ENCODE peak calls at places on chromosomes 4 and X, in eight cellular contexts. E is neuronal stem cell; Z is NCI-H1092; T is AG09309; C is NCI-H1105 treated with DMSO at 0.1 percent for 48 hours; F is AG08396; D is spleen; Y is stimulated activated CD4-positive, alpha-beta T cell treated with anti-CD3 and anti-CD28 coated beads, Interleukin-15, amount 100 ng/mL, for 24 hours. K is an unnamed sample.

GRCh38 chrX:9885150-9885549 is 82.0 kb upstream of the CLDN34 start:
- DNase-seq in E (no peak), Z (peak), T (no peak), C (peak), F (peak), D (peak), Y (peak), K (no peak)

GRCh38 chr4:86924805-86925204 is 10.0 kb upstream of the AFF1 start:
- DNase-seq in E (no peak), Z (no peak), T (no peak), C (no peak), F (no peak), D (no peak), Y (no peak), K (no peak)

GRCh38 chr4:98261291-98262271 is at the start of gene RAP1GDS1:
- DNase-seq in E (peak), Z (peak), T (no peak), C (peak), F (peak), D (peak), Y (peak), K (peak)

GRCh38 chr4:181998588-181998987 is 244.6 kb upstream of the TENM3 start:
- DNase-seq in E (no peak), Z (no peak), T (no peak), C (no peak), F (no peak), D (no peak), Y (no peak), K (no peak)

GRCh38 chr4:40515398-40516293 is 114.0 kb downstream of the RBM47 start:
- DNase-seq in E (no peak), Z (no peak), T (no peak), C (no peak), F (no peak), D (no peak), Y (peak), K (no peak)

GRCh38 chr4:19700951-19701350 is 550.8 kb upstream of the SLIT2 start:
- DNase-seq in E (no peak), Z (no peak), T (no peak), C (no peak), F (no peak), D (no peak), Y (no peak), K (no peak)

GRCh38 chr4:108881190-108881589 is 118.3 kb upstream of the ETNPPL start:
- DNase-seq in E (peak), Z (no peak), T (peak), C (no peak), F (no peak), D (no peak), Y (no peak), K (peak)

GRCh38 chr4:180542445-180543100 is 1700.6 kb upstream of the TENM3 start:
- DNase-seq in E (no peak), Z (peak), T (no peak), C (peak), F (no peak), D (no peak), Y (no peak), K (no peak)

GRCh38 chrX:150421816-150422215 is 58.7 kb downstream of the MAMLD1 start:
- DNase-seq in E (no peak), Z (no peak), T (no peak), C (no peak), F (peak), D (no peak), Y (no peak), K (no peak)

GRCh38 chr4:118036336-118036735 is 2.0 kb downstream of the NDST3 start:
- DNase-seq in E (no peak), Z (no peak), T (no peak), C (peak), F (no peak), D (no peak), Y (no peak), K (no peak)

GRCh38 chr4:122746485-122746965 is 14.0 kb downstream of the BBS12 start:
- DNase-seq in E (no peak), Z (no peak), T (no peak), C (no peak), F (no peak), D (no peak), Y (no peak), K (no peak)

GRCh38 chr4:122798101-122798500 is 28.5 kb upstream of the FGF2 start:
- DNase-seq in E (peak), Z (no peak), T (peak), C (peak), F (peak), D (no peak), Y (peak), K (peak)

GRCh38 chr4:169263791-169264392 is 6.9 kb downstream of the SH3RF1 start:
- DNase-seq in E (no peak), Z (no peak), T (no peak), C (no peak), F (no peak), D (no peak), Y (no peak), K (no peak)

GRCh38 chrX:3066555-3066954 is 25.3 kb downstream of the ARSF start:
- DNase-seq in E (no peak), Z (no peak), T (no peak), C (no peak), F (peak), D (no peak), Y (no peak), K (no peak)

GRCh38 chr4:112514449-112515277 is 1.3 kb downstream of the NEUROG2 start:
- DNase-seq in E (peak), Z (peak), T (no peak), C (no peak), F (no peak), D (no peak), Y (peak), K (no peak)

GRCh38 chrX:47101206-47101605 is 23.0 kb downstream of the RGN start:
- DNase-seq in E (no peak), Z (no peak), T (no peak), C (no peak), F (no peak), D (no peak), Y (no peak), K (no peak)

GRCh38 chr4:153465145-153465544 is 1.0 kb upstream of the TMEM131L start:
- DNase-seq in E (no peak), Z (no peak), T (no peak), C (no peak), F (no peak), D (no peak), Y (no peak), K (no peak)

GRCh38 chrX:47148946-47149345 is 3.9 kb downstream of the RBM10 start:
- DNase-seq in E (no peak), Z (no peak), T (no peak), C (no peak), F (no peak), D (no peak), Y (peak), K (no peak)

GRCh38 chr4:6383929-6384328 is 88.5 kb downstream of the PPP2R2C start:
- DNase-seq in E (no peak), Z (no peak), T (no peak), C (no peak), F (no peak), D (peak), Y (no peak), K (no peak)

GRCh38 chr4:54091637-54092404 is 8.1 kb upstream of the GSX2 start:
- DNase-seq in E (no peak), Z (peak), T (no peak), C (peak), F (peak), D (peak), Y (peak), K (no peak)

GRCh38 chr4:44638091-44638490 is 13.3 kb downstream of the YIPF7 start:
- DNase-seq in E (no peak), Z (no peak), T (no peak), C (peak), F (no peak), D (no peak), Y (no peak), K (no peak)

GRCh38 chrX:68049466-68049865 is 383.8 kb downstream of the OPHN1 start:
- DNase-seq in E (no peak), Z (no peak), T (no peak), C (no peak), F (no peak), D (no peak), Y (no peak), K (no peak)

GRCh38 chr4:119238068-119238722 is 25.7 kb downstream of the USP53 start:
- DNase-seq in E (no peak), Z (no peak), T (no peak), C (no peak), F (no peak), D (no peak), Y (peak), K (no peak)

GRCh38 chrX:85851418-85851817 is 195.9 kb downstream of the CHM start:
- DNase-seq in E (peak), Z (no peak), T (no peak), C (no peak), F (no peak), D (peak), Y (peak), K (no peak)

GRCh38 chr4:25343671-25344070 is 31.1 kb downstream of the ZCCHC4 start:
- DNase-seq in E (no peak), Z (no peak), T (no peak), C (no peak), F (no peak), D (no peak), Y (no peak), K (no peak)

GRCh38 chrX:1108451-1109445 is 103.7 kb downstream of the CRLF2 start:
- DNase-seq in E (peak), Z (no peak), T (no peak), C (no peak), F (no peak), D (no peak), Y (no peak), K (no peak)

GRCh38 chrX:132855760-132856341 is 102.6 kb downstream of the HS6ST2 start:
- DNase-seq in E (no peak), Z (no peak), T (no peak), C (no peak), F (no peak), D (no peak), Y (no peak), K (no peak)

GRCh38 chrX:119516157-119516702 is 48.0 kb downstream of the SLC25A5 start:
- DNase-seq in E (peak), Z (peak), T (no peak), C (peak), F (peak), D (no peak), Y (peak), K (peak)

GRCh38 chrX:109890910-109891502 is 111.9 kb upstream of the TMEM164 start:
- DNase-seq in E (peak), Z (peak), T (peak), C (peak), F (peak), D (peak), Y (peak), K (no peak)

GRCh38 chrX:152915541-152916241 is 17.8 kb downstream of the ZNF185 start:
- DNase-seq in E (no peak), Z (no peak), T (no peak), C (no peak), F (peak), D (no peak), Y (no peak), K (no peak)

GRCh38 chr4:36027203-36027602 is 217.1 kb downstream of the ARAP2 start:
- DNase-seq in E (peak), Z (no peak), T (no peak), C (no peak), F (no peak), D (no peak), Y (no peak), K (no peak)

K was measured in HFF-Myc.